ENCODE peak calls at places on chromosome 16, in four cellular contexts. T, R, E and Y are unnamed samples. For H3K4me1, the result is how much of the 10 kb centered on the place peaks cover.

GRCh38 chr16:48300391-48300856 is 53.1 kb upstream of the ABCC11 start:
- DNase-seq in E (no peak), T (no peak), R (no peak), Y (no peak)

GRCh38 chr16:732936-733335 is 6.0 kb downstream of the HAGHL start:
- DNase-seq in T (no peak), E (no peak), R (no peak), Y (no peak)

GRCh38 chr16:55052335-55053070 is 121.8 kb downstream of the IRX5 start:
- DNase-seq in R (no peak), E (no peak), T (no peak), Y (no peak)

GRCh38 chr16:68257906-68258800 is 6.2 kb upstream of the SLC7A6 start:
- DNase-seq in R (no peak), E (no peak), T (no peak), Y (no peak)

GRCh38 chr16:4407543-4408322 is 8.7 kb downstream of the CORO7 start:
- DNase-seq in E (no peak), T (no peak), R (no peak), Y (no peak)

GRCh38 chr16:88686062-88686438 is 257 bp downstream of the SNAI3 start:
- DNase-seq in E (no peak), R (no peak), T (no peak), Y (no peak)

GRCh38 chr16:17930280-17930679 is 406.3 kb downstream of the NPIPA8 start:
- DNase-seq in E (no peak), T (no peak), R (no peak), Y (no peak)

GRCh38 chr16:15970202-15970601 is 20.8 kb downstream of the ABCC1 start:
- DNase-seq in E (no peak), T (peak), R (no peak), Y (no peak)

GRCh38 chr16:77963185-77964044 is 58.9 kb upstream of the CLEC3A start:
- DNase-seq in E (no peak), R (no peak), T (no peak), Y (no peak)

GRCh38 chr16:86093801-86094750 is 195.1 kb downstream of the IRF8 start:
- DNase-seq in E (no peak), T (no peak), R (no peak), Y (no peak)

GRCh38 chr16:85931596-85932402 is 32.8 kb downstream of the IRF8 start:
- DNase-seq in E (no peak), R (no peak), T (peak), Y (no peak)

GRCh38 chr16:83900611-83901010 is 1.7 kb downstream of the MLYCD start:
- DNase-seq in R (no peak), T (no peak), E (no peak), Y (no peak)

GRCh38 chr16:79299154-79299799 is 301.3 kb downstream of the MAF start:
- DNase-seq in T (no peak), R (no peak), E (no peak), Y (no peak)

GRCh38 chr16:74749291-74750055 is 25.1 kb downstream of the FA2H start:
- DNase-seq in E (no peak), R (no peak), T (no peak), Y (no peak)

GRCh38 chr16:30740364-30741251 is 7.6 kb upstream of the PHKG2 start:
- DNase-seq in R (peak), E (peak), T (no peak), Y (peak)

GRCh38 chr16:73050115-73051099 is 2.5 kb upstream of the ZFHX3 start:
- DNase-seq in R (no peak), T (no peak), E (no peak), Y (no peak)

GRCh38 chr16:72723781-72724180 is 324.1 kb downstream of the ZFHX3 start:
- DNase-seq in E (no peak), R (no peak), T (no peak), Y (no peak)

GRCh38 chr16:19384656-19385055 is 33.0 kb upstream of the TMC5 start:
- DNase-seq in T (peak), R (no peak), E (no peak), Y (no peak)

GRCh38 chr16:78871241-78871640 is 729.3 kb downstream of the MAF start:
- DNase-seq in R (no peak), T (no peak), E (no peak), Y (no peak)

GRCh38 chr16:67770371-67770991 is 35.9 kb downstream of the RANBP10 start:
- DNase-seq in R (no peak), E (no peak), T (no peak), Y (no peak)

GRCh38 chr16:58628845-58629680 is 563 bp downstream of the CNOT1 start:
- DNase-seq in T (peak), E (peak), R (peak), Y (peak)

DNA sequence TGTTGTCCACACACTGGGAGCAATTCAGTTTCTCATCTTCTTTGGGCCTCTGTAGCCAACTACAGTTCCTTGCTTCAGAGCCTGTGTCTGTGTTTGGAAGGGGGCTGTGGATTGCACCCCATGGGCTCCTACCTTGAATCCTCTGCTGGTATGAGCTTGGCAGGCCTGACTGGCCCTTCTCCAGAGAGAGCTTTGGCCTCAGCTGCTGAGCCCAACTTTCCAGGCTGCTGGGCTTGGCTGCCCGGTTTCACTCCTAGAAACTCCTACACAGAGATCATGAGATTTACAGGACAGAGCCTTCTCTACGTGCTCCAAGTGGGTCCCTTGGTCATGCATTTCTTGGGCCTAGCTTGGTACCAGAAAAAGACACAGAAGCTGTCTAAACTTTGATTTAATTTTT is 354.4 kb downstream of the SNX29 start:
- DNase-seq in E (no peak), R (no peak), T (no peak), Y (no peak)
- H3K4me1 ChIP-seq in E (under half), R (under half), T (half or more), Y (under half)

GRCh38 chr16:57591870-57592485 is 36.5 kb upstream of the ADGRG1 start:
- DNase-seq in E (no peak), R (no peak), T (no peak), Y (no peak)

GRCh38 chr16:57593021-57593420 is 35.4 kb upstream of the ADGRG1 start:
- DNase-seq in T (no peak), R (no peak), E (no peak), Y (no peak)

GRCh38 chr16:57593990-57594389 is 34.4 kb upstream of the ADGRG1 start:
- DNase-seq in E (no peak), T (no peak), R (no peak), Y (no peak)

GRCh38 chr16:57592591-57593003 is 35.8 kb upstream of the ADGRG1 start:
- DNase-seq in R (no peak), E (no peak), T (no peak), Y (no peak)

DNA sequence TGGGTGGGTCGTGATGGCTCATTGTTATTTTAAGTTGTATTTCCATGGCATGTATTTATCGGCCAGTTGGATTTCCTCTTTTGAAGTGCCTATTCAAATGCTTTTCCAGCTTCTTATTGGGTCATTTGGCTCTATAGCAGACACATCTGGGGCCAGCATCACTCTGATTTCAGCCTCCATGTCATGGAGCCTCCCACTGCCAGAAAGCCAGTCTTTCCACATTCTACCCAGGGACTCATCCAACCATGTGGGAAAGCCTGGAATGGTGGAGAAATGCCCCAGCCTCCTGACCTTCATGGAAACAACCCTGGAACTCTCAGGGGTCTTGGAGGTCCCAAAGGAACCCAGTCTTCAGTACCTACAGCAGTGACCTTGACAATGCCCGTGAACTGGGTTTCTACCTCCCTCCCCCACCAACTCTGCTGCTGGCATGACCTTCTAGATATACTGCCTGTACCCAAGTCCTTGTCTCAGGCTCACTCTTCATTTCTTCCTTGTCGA is 33.8 kb upstream of the ADGRG1 start:
- DNase-seq in T (no peak), R (no peak), E (no peak), Y (no peak)
- H3K4me1 ChIP-seq in T (under half), R (under half), E (under half), Y (under half)

GRCh38 chr16:23996258-23996955 is 160.6 kb downstream of the PRKCB start:
- DNase-seq in E (no peak), R (no peak), T (no peak), Y (no peak)
- H3K4me1 ChIP-seq in E (under half), R (under half), T (under half), Y (under half)

DNA sequence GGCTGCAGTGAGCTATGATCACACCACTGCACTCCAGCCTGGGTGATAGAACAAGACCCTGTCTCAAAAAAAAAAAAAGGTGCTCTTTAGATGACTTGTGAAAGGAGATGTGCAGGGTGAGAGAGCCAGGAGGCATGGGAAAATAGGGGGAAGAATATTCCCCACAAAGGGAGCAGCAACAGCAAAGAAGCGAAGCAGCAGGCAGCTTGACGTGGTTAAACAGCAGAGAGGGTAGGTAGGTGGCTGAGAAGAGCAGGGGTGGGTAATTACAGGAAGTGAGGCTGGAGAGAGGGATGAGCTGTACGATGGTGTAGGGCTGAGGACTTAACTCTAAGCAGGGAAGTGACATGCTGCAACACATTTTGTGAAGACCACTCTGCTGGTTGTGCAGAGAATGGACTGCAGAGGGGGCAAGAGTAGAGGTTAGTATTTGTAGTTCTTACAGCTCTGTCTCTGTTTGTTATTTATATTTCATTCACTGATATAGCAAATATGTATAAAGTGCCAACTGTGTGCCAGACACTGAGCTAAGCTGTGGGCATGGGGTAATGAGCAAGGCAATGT is 1.6 kb downstream of the HEATR3 start:
- DNase-seq in T (peak), E (no peak), R (no peak), Y (no peak)
- H3K4me1 ChIP-seq in T (under half), E (under half), R (under half), Y (under half)

DNA sequence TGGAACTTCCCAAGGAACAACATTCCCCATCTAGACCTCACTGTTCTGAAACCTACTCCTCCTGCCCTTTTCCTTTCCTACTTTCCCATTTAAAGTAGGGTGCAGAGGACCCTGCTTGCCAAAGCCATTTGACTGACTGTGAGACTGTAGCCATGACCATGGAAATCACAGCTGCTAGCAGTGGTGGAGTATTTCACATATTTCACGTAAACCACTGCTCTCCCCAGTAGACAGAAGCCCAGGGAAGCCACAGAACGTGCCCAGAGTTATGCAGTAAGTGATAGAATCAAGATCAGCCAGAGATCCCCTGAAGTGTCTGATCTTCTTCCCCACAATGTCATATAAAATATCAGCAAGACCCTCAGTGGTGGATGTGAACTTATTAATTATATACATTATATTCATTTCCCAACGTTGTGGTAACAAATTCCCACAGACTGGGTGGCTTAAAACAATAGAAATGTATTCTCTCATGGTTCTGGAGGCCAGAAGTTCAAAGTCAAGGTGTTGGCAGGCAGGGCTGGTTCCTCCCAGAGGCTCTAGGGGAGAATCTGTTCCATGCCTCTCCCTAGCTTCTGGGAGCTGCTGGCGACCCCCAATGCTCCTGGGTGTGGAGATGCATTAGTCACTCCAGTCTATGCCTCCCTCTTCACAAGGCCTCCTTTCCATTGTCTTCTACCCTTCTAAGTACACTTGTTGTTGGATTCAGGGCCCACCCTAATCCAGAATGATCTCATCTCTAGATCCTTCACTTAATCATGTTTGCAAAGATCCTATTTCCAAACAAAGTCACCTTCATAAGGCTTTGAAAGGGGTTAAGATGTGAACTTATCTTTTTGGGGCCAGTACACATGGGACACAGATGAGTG is 20.7 kb upstream of the PRM1 start:
- DNase-seq in T (no peak), E (no peak), R (no peak), Y (no peak)
- H3K4me1 ChIP-seq in T (half or more), E (under half), R (under half), Y (under half)

GRCh38 chr16:69618721-69619120 is 53.0 kb downstream of the NFAT5 start:
- DNase-seq in T (no peak), R (no peak), E (no peak), Y (no peak)

GRCh38 chr16:69618307-69618706 is 52.5 kb downstream of the NFAT5 start:
- DNase-seq in E (no peak), R (no peak), T (no peak), Y (peak)

GRCh38 chr16:69615528-69615927 is 49.8 kb downstream of the NFAT5 start:
- DNase-seq in R (no peak), T (no peak), E (no peak), Y (no peak)

GRCh38 chr16:69613283-69614154 is 47.8 kb downstream of the NFAT5 start:
- DNase-seq in T (no peak), E (no peak), R (no peak), Y (no peak)

GRCh38 chr16:69616082-69616481 is 50.3 kb downstream of the NFAT5 start:
- DNase-seq in T (no peak), R (no peak), E (no peak), Y (no peak)
- H3K4me1 ChIP-seq in T (under half), R (under half), E (under half), Y (under half)

DNA sequence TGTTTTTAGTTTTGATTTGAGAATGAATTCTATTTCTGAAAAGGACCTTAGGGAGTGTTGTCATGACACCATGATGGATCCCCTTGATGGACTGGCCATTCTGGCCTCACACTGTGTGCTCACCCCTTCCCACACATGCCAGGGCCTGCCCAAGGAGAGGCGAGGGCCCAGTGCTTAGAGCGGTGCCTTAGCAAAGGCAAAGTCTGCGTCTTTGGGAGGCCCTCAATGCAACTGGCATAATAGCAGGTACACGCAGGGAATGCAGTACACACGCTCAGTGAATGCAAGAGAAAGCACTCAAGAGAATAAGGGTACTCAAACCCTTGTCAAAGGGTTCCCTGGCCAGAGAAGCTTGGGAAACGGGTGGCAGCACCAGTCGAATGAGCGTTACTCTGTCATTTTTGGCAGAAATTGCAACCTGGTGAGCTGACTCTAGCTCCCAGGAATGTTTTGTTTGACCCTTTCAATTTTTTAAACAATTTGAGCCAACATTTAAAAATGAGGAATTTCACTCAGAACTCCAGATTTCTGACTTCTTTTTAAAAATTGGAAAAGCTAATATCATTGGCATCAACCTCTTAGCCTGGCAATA is 32.1 kb downstream of the NKD1 start:
- DNase-seq in T (no peak), R (no peak), E (no peak), Y (no peak)
- H3K4me1 ChIP-seq in T (under half), R (under half), E (under half), Y (under half)

DNA sequence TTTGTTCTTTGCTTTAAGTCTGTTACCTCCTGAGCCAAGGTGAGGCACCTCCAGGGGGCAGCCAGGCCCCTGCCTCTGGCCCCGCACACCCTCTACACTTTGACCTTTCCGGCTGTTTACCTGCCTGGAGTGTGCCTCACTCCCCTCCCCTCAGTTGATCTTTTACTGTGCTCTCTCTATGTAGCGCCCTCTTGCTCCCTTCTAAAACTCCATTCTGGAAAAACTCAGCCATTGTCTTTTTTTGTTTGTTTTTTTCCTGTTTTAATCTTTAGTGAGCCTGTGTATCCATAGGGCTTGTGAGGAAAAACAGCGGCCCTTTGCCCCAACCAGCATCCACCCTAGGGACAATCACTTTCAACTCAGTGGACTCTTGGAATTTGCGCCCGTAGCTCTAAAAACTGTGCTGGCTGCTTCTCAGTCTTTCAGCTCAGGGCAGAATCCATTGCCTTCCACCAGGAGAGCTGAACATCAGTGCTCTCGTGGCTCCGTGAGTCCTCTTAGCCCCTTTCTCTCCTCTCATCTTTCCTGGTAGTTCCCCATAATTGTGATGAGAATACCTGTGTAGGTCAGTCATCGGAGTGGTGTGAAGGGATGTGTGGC is 4.3 kb downstream of the AMDHD2 start:
- DNase-seq in E (no peak), R (no peak), T (no peak), Y (no peak)
- H3K4me1 ChIP-seq in E (under half), R (under half), T (under half), Y (under half)